ENCODE peak calls at places on chromosome 5, in five cellular contexts. M is endothelial cell, U is HepG2, Q is kidney epithelial cell, S is GF-D8. D is an unnamed sample.

GRCh38 chr5:121366515-121366914 is 485.2 kb upstream of the FTMT start:
- DNase-seq in Q (peak), U (no peak), M (no peak), S (no peak), D (no peak)

GRCh38 chr5:2663489-2663888 is 88.0 kb downstream of the IRX2 start:
- DNase-seq in U (no peak), M (no peak), Q (no peak), S (no peak), D (no peak)

GRCh38 chr5:91016954-91017690 is 366.0 kb downstream of the ARRDC3 start:
- DNase-seq in U (no peak), M (no peak), Q (no peak), S (no peak), D (no peak)

GRCh38 chr5:8843766-8844165 is 702.1 kb downstream of the SEMA5A start:
- DNase-seq in S (no peak), Q (no peak), U (no peak), M (no peak), D (no peak)

GRCh38 chr5:17113174-17113941 is 104.1 kb upstream of the BASP1 start:
- DNase-seq in Q (peak), S (no peak), M (no peak), U (no peak), D (no peak)

GRCh38 chr5:95664204-95664786 is 17.7 kb downstream of the RFESD start:
- DNase-seq in U (peak), S (no peak), Q (no peak), M (peak), D (no peak)

GRCh38 chr5:3593771-3594513 is 1.7 kb upstream of the IRX1 start:
- DNase-seq in Q (no peak), S (no peak), U (no peak), M (no peak), D (no peak)

GRCh38 chr5:176536132-176536901 is 885 bp downstream of the RNF44 start:
- DNase-seq in S (peak), Q (no peak), U (peak), M (peak), D (peak)

GRCh38 chr5:820245-820644 is 30.5 kb downstream of the ZDHHC11 start:
- DNase-seq in S (no peak), Q (no peak), U (no peak), M (no peak), D (no peak)

GRCh38 chr5:60540855-60541805 is 158.8 kb downstream of the DEPDC1B start:
- DNase-seq in Q (no peak), U (peak), S (no peak), M (no peak), D (no peak)

GRCh38 chr5:175539936-175540335 is 61.6 kb downstream of the SFXN1 start:
- DNase-seq in U (no peak), S (no peak), M (no peak), Q (no peak), D (no peak)

GRCh38 chr5:62354028-62354874 is 48.2 kb downstream of the KIF2A start:
- DNase-seq in Q (peak), S (no peak), M (no peak), U (peak), D (peak)

GRCh38 chr5:72402381-72402890 is 82.3 kb downstream of the PTCD2 start:
- DNase-seq in U (no peak), M (no peak), S (no peak), Q (no peak), D (no peak)